ENCODE peak calls at places on chromosomes 3 and 15, in six cellular contexts. One of them, this sample, is unnamed.
A peak's percentile ranks its signal among the peaks of the same experiment; 100 is the strongest.

GRCh38 chr15:38868326-38869114 is 303.9 kb upstream of the RASGRP1 start:
- DNase-seq in NCI-H1694 treated with DMSO at 0.1 percent for 48 hours: no peak
- DNase-seq in A549: peak; percentile 88
- DNase-seq in iris pigment epithelial cell: peak; percentile 97
- DNase-seq in GM13976: no peak
- DNase-seq in adrenal gland: no peak
- DNase-seq in this sample: no peak

GRCh38 chr15:79472446-79472845 is 40.3 kb downstream of the MINAR1 start:
- DNase-seq in A549: no peak
- DNase-seq in GM13976: no peak
- DNase-seq in iris pigment epithelial cell: no peak
- DNase-seq in NCI-H1694 treated with DMSO at 0.1 percent for 48 hours: no peak
- DNase-seq in adrenal gland: no peak
- DNase-seq in this sample: no peak

GRCh38 chr3:141274411-141275031 is 42.9 kb downstream of the PXYLP1 start:
- DNase-seq in GM13976: no peak
- DNase-seq in NCI-H1694 treated with DMSO at 0.1 percent for 48 hours: no peak
- DNase-seq in iris pigment epithelial cell: no peak
- DNase-seq in A549: no peak
- DNase-seq in adrenal gland: no peak
- DNase-seq in this sample: no peak

GRCh38 chr15:80504931-80505330 is 100.7 kb downstream of the ARNT2 start:
- DNase-seq in GM13976: no peak
- DNase-seq in adrenal gland: no peak
- DNase-seq in A549: no peak
- DNase-seq in iris pigment epithelial cell: no peak
- DNase-seq in NCI-H1694 treated with DMSO at 0.1 percent for 48 hours: no peak
- DNase-seq in this sample: no peak

GRCh38 chr15:89089316-89090230 is 1.3 kb downstream of the ABHD2 start:
- DNase-seq in iris pigment epithelial cell: no peak
- DNase-seq in A549: no peak
- DNase-seq in NCI-H1694 treated with DMSO at 0.1 percent for 48 hours: no peak
- DNase-seq in adrenal gland: no peak
- DNase-seq in GM13976: no peak
- DNase-seq in this sample: no peak

GRCh38 chr3:99952306-99952705 is 134.6 kb downstream of the CMSS1 start:
- DNase-seq in adrenal gland: no peak
- DNase-seq in iris pigment epithelial cell: peak; percentile 54
- DNase-seq in GM13976: no peak
- DNase-seq in NCI-H1694 treated with DMSO at 0.1 percent for 48 hours: no peak
- DNase-seq in A549: no peak
- DNase-seq in this sample: no peak

GRCh38 chr3:102195198-102195948 is 239.4 kb upstream of the ZPLD1 start:
- DNase-seq in NCI-H1694 treated with DMSO at 0.1 percent for 48 hours: no peak
- DNase-seq in adrenal gland: no peak
- DNase-seq in A549: no peak
- DNase-seq in GM13976: no peak
- DNase-seq in iris pigment epithelial cell: no peak
- DNase-seq in this sample: no peak

GRCh38 chr3:127442551-127442950 is 148.0 kb downstream of the TPRA1 start:
- DNase-seq in adrenal gland: no peak
- DNase-seq in NCI-H1694 treated with DMSO at 0.1 percent for 48 hours: no peak
- DNase-seq in GM13976: no peak
- DNase-seq in iris pigment epithelial cell: no peak
- DNase-seq in A549: no peak
- DNase-seq in this sample: no peak

GRCh38 chr3:107367353-107367752 is 9.9 kb upstream of the CCDC54 start:
- DNase-seq in NCI-H1694 treated with DMSO at 0.1 percent for 48 hours: no peak
- DNase-seq in A549: peak; percentile 28
- DNase-seq in adrenal gland: peak; percentile 44
- DNase-seq in GM13976: no peak
- DNase-seq in iris pigment epithelial cell: peak; percentile 88
- DNase-seq in this sample: no peak

GRCh38 chr15:45268135-45268534 is 16.1 kb downstream of the SLC28A2 start:
- DNase-seq in NCI-H1694 treated with DMSO at 0.1 percent for 48 hours: no peak
- DNase-seq in adrenal gland: no peak
- DNase-seq in A549: no peak
- DNase-seq in GM13976: no peak
- DNase-seq in iris pigment epithelial cell: no peak
- DNase-seq in this sample: no peak

GRCh38 chr3:183203670-183204069 is 41.1 kb upstream of the LAMP3 start:
- DNase-seq in A549: no peak
- DNase-seq in NCI-H1694 treated with DMSO at 0.1 percent for 48 hours: no peak
- DNase-seq in GM13976: no peak
- DNase-seq in adrenal gland: no peak
- DNase-seq in iris pigment epithelial cell: no peak
- DNase-seq in this sample: no peak

GRCh38 chr3:152263711-152264110 is 5.0 kb upstream of the MBNL1 start:
- DNase-seq in iris pigment epithelial cell: no peak
- DNase-seq in adrenal gland: no peak
- DNase-seq in A549: no peak
- DNase-seq in GM13976: no peak
- DNase-seq in NCI-H1694 treated with DMSO at 0.1 percent for 48 hours: no peak
- DNase-seq in this sample: no peak

GRCh38 chr3:52428151-52429005 is 16.5 kb downstream of the SEMA3G start:
- DNase-seq in iris pigment epithelial cell: peak; percentile 79
- DNase-seq in A549: peak; percentile 45
- DNase-seq in NCI-H1694 treated with DMSO at 0.1 percent for 48 hours: peak; percentile 49
- DNase-seq in adrenal gland: peak; percentile 78
- DNase-seq in GM13976: no peak
- DNase-seq in this sample: no peak

GRCh38 chr3:190718097-190718496 is 144.4 kb downstream of the GMNC start:
- DNase-seq in iris pigment epithelial cell: no peak
- DNase-seq in adrenal gland: no peak
- DNase-seq in NCI-H1694 treated with DMSO at 0.1 percent for 48 hours: no peak
- DNase-seq in GM13976: no peak
- DNase-seq in A549: no peak
- DNase-seq in this sample: no peak

GRCh38 chr3:150022406-150023238 is 51.9 kb upstream of the PFN2 start:
- DNase-seq in adrenal gland: no peak
- DNase-seq in NCI-H1694 treated with DMSO at 0.1 percent for 48 hours: no peak
- DNase-seq in GM13976: no peak
- DNase-seq in A549: no peak
- DNase-seq in iris pigment epithelial cell: no peak
- DNase-seq in this sample: no peak

GRCh38 chr3:45497963-45498362 is 96.6 kb upstream of the LIMD1 start:
- DNase-seq in adrenal gland: no peak
- DNase-seq in NCI-H1694 treated with DMSO at 0.1 percent for 48 hours: no peak
- DNase-seq in A549: no peak
- DNase-seq in GM13976: no peak
- DNase-seq in iris pigment epithelial cell: no peak
- DNase-seq in this sample: no peak

GRCh38 chr15:63502843-63503738 is 1.3 kb upstream of the USP3 start:
- DNase-seq in A549: peak; percentile 88
- DNase-seq in iris pigment epithelial cell: peak; percentile 99
- DNase-seq in NCI-H1694 treated with DMSO at 0.1 percent for 48 hours: no peak
- DNase-seq in adrenal gland: peak; percentile 92
- DNase-seq in GM13976: peak; percentile 82
- DNase-seq in this sample: peak; percentile 51